ENCODE peak calls at places on chromosomes 7 and 10, in six cellular contexts. W is activated gamma-delta T cell treated with Interleukin-2 at 50 U/mL for 16 hours; S is Jurkat, Clone E6-1; U is COR-L47; N is NCI-H1105 treated with DMSO at 0.1 percent for 48 hours; C is lower leg skin. M is an unnamed sample.

GRCh38 chr7:36440880-36441279 is 51.2 kb downstream of the ANLN start:
- DNase-seq in W (no peak), S (no peak), U (peak), N (peak), C (no peak), M (no peak)

GRCh38 chr10:88981435-88981834 is 9.2 kb upstream of the FAS start:
- DNase-seq in W (no peak), S (no peak), U (no peak), N (no peak), C (no peak), M (no peak)

GRCh38 chr10:48605786-48606529 is 1.1 kb upstream of the ARHGAP22 start:
- DNase-seq in W (no peak), S (no peak), U (no peak), N (no peak), C (no peak), M (no peak)

GRCh38 chr7:30348083-30348560 is 63.7 kb downstream of the ZNRF2 start:
- DNase-seq in W (peak), S (peak), U (no peak), N (no peak), C (peak), M (no peak)

GRCh38 chr7:25432807-25433206 is 204.5 kb upstream of the NPVF start:
- DNase-seq in W (no peak), S (no peak), U (no peak), N (no peak), C (no peak), M (no peak)

GRCh38 chr7:156778201-156778600 is 114.8 kb downstream of the LMBR1 start:
- DNase-seq in W (no peak), S (no peak), U (no peak), N (no peak), C (no peak), M (no peak)

GRCh38 chr10:95791425-95791979 is 35.5 kb downstream of the ENTPD1 start:
- DNase-seq in W (no peak), S (no peak), U (no peak), N (no peak), C (no peak), M (no peak)

GRCh38 chr10:124511205-124512039 is 49.8 kb downstream of the LHPP start:
- DNase-seq in W (no peak), S (peak), U (no peak), N (no peak), C (no peak), M (no peak)

GRCh38 chr7:135980665-135981180 is 3.6 kb upstream of the MTPN start:
- DNase-seq in W (peak), S (peak), U (no peak), N (no peak), C (peak), M (no peak)

GRCh38 chr7:153432056-153432455 is 620.1 kb upstream of the DPP6 start:
- DNase-seq in W (no peak), S (no peak), U (no peak), N (no peak), C (no peak), M (no peak)

GRCh38 chr10:96130326-96130758 is 245 bp downstream of the ZNF518A start:
- DNase-seq in W (peak), S (peak), U (peak), N (peak), C (peak), M (peak)

GRCh38 chr7:19442016-19442785 is 266.6 kb downstream of the POLR1F start:
- DNase-seq in W (no peak), S (peak), U (peak), N (no peak), C (no peak), M (no peak)

GRCh38 chr10:71912431-71912830 is 51.8 kb upstream of the CHST3 start:
- DNase-seq in W (no peak), S (no peak), U (no peak), N (no peak), C (no peak), M (no peak)

GRCh38 chr10:34543716-34544115 is 271.4 kb downstream of the PARD3 start:
- DNase-seq in W (no peak), S (no peak), U (no peak), N (no peak), C (no peak), M (no peak)

GRCh38 chr10:3895045-3895609 is 110.1 kb upstream of the KLF6 start:
- DNase-seq in W (no peak), S (no peak), U (no peak), N (no peak), C (no peak), M (no peak)

GRCh38 chr10:86649471-86650150 is 4.7 kb upstream of the OPN4 start:
- DNase-seq in W (peak), S (no peak), U (no peak), N (no peak), C (no peak), M (peak)

GRCh38 chr7:35729061-35729783 is 34.3 kb upstream of the HERPUD2 start:
- DNase-seq in W (peak), S (no peak), U (no peak), N (no peak), C (no peak), M (no peak)

GRCh38 chr10:9342865-9343450 is 1288.5 kb downstream of the GATA3 start:
- DNase-seq in W (no peak), S (peak), U (no peak), N (peak), C (no peak), M (no peak)

GRCh38 chr7:39353615-39354376 is 212.4 kb upstream of the YAE1 start:
- DNase-seq in W (no peak), S (no peak), U (peak), N (peak), C (no peak), M (no peak)

GRCh38 chr7:31104361-31105255 is 52.5 kb downstream of the ADCYAP1R1 start:
- DNase-seq in W (no peak), S (no peak), U (no peak), N (no peak), C (no peak), M (no peak)

GRCh38 chr7:35386082-35386815 is 132.3 kb upstream of the TBX20 start:
- DNase-seq in W (no peak), S (no peak), U (no peak), N (no peak), C (no peak), M (no peak)

GRCh38 chr10:58385784-58386112 is 538 bp downstream of the TFAM start:
- DNase-seq in W (no peak), S (no peak), U (no peak), N (no peak), C (peak), M (peak)

GRCh38 chr10:126902157-126902556 is 3.1 kb upstream of the DOCK1 start:
- DNase-seq in W (no peak), S (no peak), U (no peak), N (no peak), C (no peak), M (no peak)

GRCh38 chr7:21352540-21353387 is 75.1 kb upstream of the SP4 start:
- DNase-seq in W (no peak), S (no peak), U (no peak), N (no peak), C (no peak), M (no peak)

GRCh38 chr7:87047-87446 is 105.3 kb upstream of the FAM20C start:
- DNase-seq in W (no peak), S (no peak), U (no peak), N (no peak), C (no peak), M (no peak)

GRCh38 chr7:119090851-119091250 is 866.3 kb downstream of the ANKRD7 start:
- DNase-seq in W (no peak), S (no peak), U (no peak), N (no peak), C (no peak), M (no peak)

GRCh38 chr10:121241337-121241736 is 356.9 kb downstream of the FGFR2 start:
- DNase-seq in W (no peak), S (no peak), U (no peak), N (no peak), C (no peak), M (no peak)

GRCh38 chr10:52653510-52653909 is 119.1 kb downstream of the MBL2 start:
- DNase-seq in W (no peak), S (no peak), U (no peak), N (no peak), C (no peak), M (peak)

GRCh38 chr10:78071140-78071856 is 37.6 kb downstream of the RPS24 start:
- DNase-seq in W (no peak), S (no peak), U (no peak), N (no peak), C (no peak), M (no peak)

GRCh38 chr7:48237354-48237753 is 66.1 kb downstream of the ABCA13 start:
- DNase-seq in W (no peak), S (no peak), U (no peak), N (no peak), C (no peak), M (no peak)

GRCh38 chr7:151599401-151600227 is 79.9 kb upstream of the RHEB start:
- DNase-seq in W (no peak), S (no peak), U (no peak), N (no peak), C (no peak), M (no peak)

GRCh38 chr7:19772858-19773337 is 519 bp downstream of the TMEM196 start:
- DNase-seq in W (no peak), S (no peak), U (peak), N (peak), C (no peak), M (no peak)

GRCh38 chr7:99105756-99106155 is 38.2 kb downstream of the SMURF1 start:
- DNase-seq in W (no peak), S (no peak), U (no peak), N (no peak), C (no peak), M (no peak)

GRCh38 chr10:22631646-22632278 is 82.6 kb downstream of the PIP4K2A start:
- DNase-seq in W (no peak), S (no peak), U (no peak), N (no peak), C (no peak), M (no peak)

GRCh38 chr10:121578298-121578697 is 19.9 kb downstream of the FGFR2 start:
- DNase-seq in W (no peak), S (no peak), U (no peak), N (no peak), C (no peak), M (no peak)

GRCh38 chr10:118565301-118566075 is 30.0 kb downstream of the PRLHR start:
- DNase-seq in W (no peak), S (no peak), U (no peak), N (no peak), C (no peak), M (no peak)

GRCh38 chr10:124205432-124205831 is 112.0 kb upstream of the CHST15 start:
- DNase-seq in W (no peak), S (no peak), U (no peak), N (no peak), C (no peak), M (no peak)

GRCh38 chr7:140276001-140276400 is 99.2 kb upstream of the KDM7A start:
- DNase-seq in W (no peak), S (no peak), U (no peak), N (no peak), C (no peak), M (no peak)

GRCh38 chr7:150990416-150991186 is at the start of gene NOS3:
- DNase-seq in W (no peak), S (no peak), U (no peak), N (no peak), C (no peak), M (no peak)